ENCODE peak calls at places on chromosomes 13 and 19, in four cellular contexts. G is left ventricle myocardium inferior, H is cardiac fibroblast, M is RWPE1. X is an unnamed sample.
A peak's percentile ranks its signal among the peaks of the same experiment; 100 is the strongest.

GRCh38 chr13:78601886-78602560 is 1.3 kb downstream of the POU4F1 start:
- DNase-seq in G (no peak), M (no peak), H (no peak), X (no peak)

GRCh38 chr13:24083722-24084421 is 76.6 kb upstream of the SPATA13 start:
- DNase-seq in G (no peak), H (no peak), M (no peak), X (no peak)

GRCh38 chr13:46016216-46016615 is 36.3 kb downstream of the ZC3H13 start:
- DNase-seq in H (no peak), M (no peak), G (no peak), X (no peak)

GRCh38 chr13:26605845-26606244 is 48.4 kb downstream of the WASF3 start:
- DNase-seq in M (no peak), G (no peak), H (no peak), X (no peak)

GRCh38 chr19:48230555-48231129 is 25.1 kb downstream of the CARD8 start:
- DNase-seq in H (no peak), G (no peak), M (no peak), X (no peak)

GRCh38 chr19:35362261-35363000 is 4.2 kb downstream of the FFAR3 start:
- DNase-seq in G (no peak), M (no peak), H (no peak), X (no peak)

GRCh38 chr19:5308471-5309437 is 31.9 kb downstream of the PTPRS start:
- DNase-seq in G (peak; percentile 42), M (peak; percentile 85), H (peak; percentile 94), X (no peak)

GRCh38 chr13:93476175-93476574 is 249.6 kb downstream of the GPC6 start:
- DNase-seq in M (peak; percentile 20), G (no peak), H (peak; percentile 70), X (no peak)

GRCh38 chr19:14943601-14944000 is 2.3 kb downstream of the OR7C2 start:
- DNase-seq in M (peak; percentile 12), H (no peak), G (no peak), X (no peak)

GRCh38 chr19:49338691-49339363 is 3.6 kb downstream of the CD37 start:
- DNase-seq in H (peak; percentile 50), M (peak; percentile 96), G (peak; percentile 75), X (peak; percentile 88)

GRCh38 chr13:40983269-40983668 is 35.8 kb downstream of the ELF1 start:
- DNase-seq in M (no peak), H (peak; percentile 33), G (no peak), X (no peak)

GRCh38 chr13:111153977-111154332 is 38.8 kb downstream of the ARHGEF7 start:
- DNase-seq in H (no peak), G (peak; percentile 49), M (peak; percentile 38), X (peak; percentile 44)

GRCh38 chr19:6359517-6359916 is 1.8 kb upstream of the CLPP start:
- DNase-seq in H (no peak), G (no peak), M (no peak), X (no peak)

GRCh38 chr19:1814391-1814790 is 2.3 kb upstream of the ATP8B3 start:
- DNase-seq in H (no peak), G (no peak), M (no peak), X (no peak)

GRCh38 chr19:50358483-50359431 is 6.7 kb downstream of the NAPSA start:
- DNase-seq in G (peak; percentile 74), M (peak; percentile 79), H (peak; percentile 61), X (no peak)

GRCh38 chr13:52010890-52011689 is at the start of gene ATP7B:
- DNase-seq in M (peak; percentile 17), G (no peak), H (no peak), X (peak; percentile 28)

GRCh38 chr13:95801825-95802224 is 124.9 kb downstream of the DNAJC3 start:
- DNase-seq in G (no peak), H (no peak), M (no peak), X (no peak)

GRCh38 chr13:48066310-48066989 is 28.5 kb downstream of the MED4 start:
- DNase-seq in M (peak; percentile 67), G (no peak), H (peak; percentile 2), X (no peak)

GRCh38 chr19:1896508-1896907 is 8.7 kb upstream of the ADAT3 start:
- DNase-seq in H (no peak), G (no peak), M (no peak), X (no peak)

GRCh38 chr19:55830656-55831055 is 1.1 kb downstream of the NLRP11 start:
- DNase-seq in M (no peak), G (no peak), H (no peak), X (no peak)

GRCh38 chr19:46689358-46689757 is 27.6 kb downstream of the PRKD2 start:
- DNase-seq in M (no peak), H (no peak), G (no peak), X (no peak)

GRCh38 chr19:15307169-15307568 is 25.2 kb downstream of the BRD4 start:
- DNase-seq in M (no peak), G (no peak), H (no peak), X (no peak)

GRCh38 chr19:4208385-4209094 is 20.8 kb upstream of the EBI3 start:
- DNase-seq in G (no peak), M (no peak), H (peak; percentile 28), X (no peak)
- TF ChIP-seq CTCF in G (peak; percentile 42), M (no peak), H (peak; percentile 72), X (peak; percentile 58)

GRCh38 chr19:53365134-53365898 is at the start of gene ZNF525:
- DNase-seq in M (peak; percentile 91), G (peak; percentile 89), H (peak; percentile 80), X (peak; percentile 93)
- TF ChIP-seq CTCF in M (no peak), G (peak; percentile 46), H (no peak), X (peak; percentile 47)

GRCh38 chr19:52296400-52296772 is 583 bp upstream of the ZNF480 start:
- DNase-seq in G (no peak), H (no peak), M (no peak), X (no peak)

GRCh38 chr19:52297601-52298358 is 811 bp downstream of the ZNF480 start:
- DNase-seq in G (no peak), M (no peak), H (no peak), X (no peak)

GRCh38 chr19:52291781-52292180 is 5.2 kb upstream of the ZNF480 start:
- DNase-seq in H (no peak), G (no peak), M (no peak), X (no peak)

DNA sequence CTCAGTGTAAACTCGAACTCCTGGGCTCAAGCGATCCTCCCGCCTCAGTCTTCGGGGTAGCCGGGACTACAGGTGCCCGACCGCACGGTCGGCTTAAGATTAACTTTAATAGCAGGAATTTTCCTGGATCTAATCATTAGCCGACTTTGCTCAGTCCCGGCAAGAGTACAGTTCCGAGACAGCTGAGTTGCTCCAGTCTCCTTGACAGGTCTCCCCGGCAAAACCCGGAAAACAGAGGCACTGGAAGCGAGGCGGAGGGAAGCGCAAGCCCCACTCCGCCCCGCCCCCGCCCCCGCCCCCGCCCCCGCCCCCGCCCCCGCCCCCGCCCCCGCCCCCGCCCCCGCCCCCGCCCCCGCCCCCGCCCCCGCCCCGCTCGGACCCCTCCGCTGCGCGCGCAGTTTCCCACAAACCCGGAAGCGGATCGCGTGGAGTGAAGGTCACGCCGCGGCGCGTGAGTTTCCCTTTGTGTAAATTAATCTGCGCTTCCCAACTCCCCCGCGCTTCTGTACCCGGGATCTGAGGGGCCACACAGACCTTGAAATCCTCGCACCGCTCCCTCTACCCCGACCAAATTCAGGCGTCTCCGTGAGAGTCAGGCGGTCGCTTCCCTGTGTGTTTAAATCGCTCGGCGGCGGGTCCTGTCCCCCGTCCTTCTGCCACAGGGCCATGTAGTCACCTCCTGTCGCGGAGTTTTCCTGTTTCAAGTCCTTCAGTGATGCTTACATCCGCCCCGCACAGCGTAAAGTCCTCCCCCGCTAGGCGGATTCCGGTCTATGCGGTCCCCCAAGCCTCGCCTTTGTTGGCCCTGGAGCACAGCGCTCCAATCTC is at the start of gene ZNF480:
- DNase-seq in G (peak; percentile 88), M (peak; percentile 65), H (peak; percentile 83), X (peak; percentile 59)
- TF ChIP-seq CTCF in G (no peak), M (no peak), H (no peak), X (peak; percentile 13)

DNA sequence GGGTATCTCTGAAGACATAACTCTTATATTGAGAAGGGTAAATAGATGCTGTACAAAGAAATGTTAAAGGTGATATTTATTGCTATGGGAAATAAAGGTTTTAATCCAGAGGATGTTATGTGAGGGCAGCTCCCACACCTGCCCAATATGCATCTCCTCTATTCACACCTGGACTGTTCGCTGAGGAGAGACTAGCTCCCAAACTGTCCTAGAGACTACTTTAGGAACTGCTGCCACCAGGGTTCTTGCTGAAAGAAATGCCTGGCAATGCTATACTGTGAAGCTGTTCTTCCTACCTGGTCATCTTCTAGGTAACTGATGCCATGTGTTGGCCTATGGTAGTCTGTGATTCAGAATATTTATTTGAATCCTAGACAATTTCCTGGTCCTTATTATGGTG is 1421.5 kb upstream of the SPRY2 start:
- DNase-seq in H (no peak), G (no peak), M (no peak), X (no peak)
- TF ChIP-seq CTCF in H (no peak), G (no peak), M (no peak), X (no peak)

GRCh38 chr19:8485561-8486371 is 16.7 kb downstream of the PRAM1 start:
- DNase-seq in M (no peak), G (no peak), H (no peak), X (no peak)
- TF ChIP-seq CTCF in M (no peak), G (no peak), H (no peak), X (no peak)

DNA sequence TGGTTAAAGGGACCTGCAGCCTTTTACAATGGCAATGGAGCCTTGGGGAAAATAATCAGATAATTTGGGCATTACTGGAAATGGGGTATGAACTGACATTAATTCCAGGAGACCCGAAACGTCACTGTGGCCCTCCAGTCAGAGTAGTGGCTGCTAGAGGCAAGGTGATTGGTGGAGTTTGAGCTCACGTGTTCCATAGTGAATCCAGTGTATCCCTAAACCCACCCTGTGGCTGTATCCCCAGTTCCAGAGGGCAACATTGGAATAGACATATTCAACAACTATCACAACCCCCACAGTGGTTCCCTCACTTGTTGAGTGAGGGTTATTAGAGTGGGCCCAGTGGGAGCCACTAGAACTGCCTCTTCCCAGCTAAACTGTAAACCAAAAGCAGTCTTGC is 3.3 kb upstream of the LILRA2 start:
- DNase-seq in H (no peak), M (no peak), G (no peak), X (no peak)
- TF ChIP-seq CTCF in H (no peak), M (no peak), G (no peak), X (no peak)

DNA sequence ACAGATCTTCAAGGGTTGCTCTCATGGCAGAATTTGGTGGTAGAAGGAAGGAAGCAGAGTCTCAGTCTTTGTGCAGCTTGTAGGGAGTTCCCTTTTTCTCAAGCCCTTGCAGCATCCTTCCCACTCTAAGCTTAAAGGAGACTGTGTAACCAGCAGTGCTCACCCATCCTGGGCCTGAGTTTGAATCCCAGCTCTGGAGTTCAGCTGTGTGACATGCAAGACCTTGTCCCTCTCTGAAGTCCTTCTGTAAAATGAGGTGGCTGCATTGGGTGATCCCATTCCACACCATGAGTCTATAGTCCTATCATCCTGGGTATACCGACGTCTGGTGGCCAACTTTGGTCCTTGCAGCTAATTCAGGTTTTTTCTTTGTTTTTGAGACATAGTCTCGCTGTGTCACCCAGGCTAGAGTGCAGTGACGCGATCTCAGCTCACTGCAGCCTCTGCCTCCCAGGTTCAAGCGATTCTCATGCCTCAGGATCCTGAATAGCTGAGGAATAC is 9.8 kb downstream of the SIGLEC10 start:
- DNase-seq in H (peak; percentile 44), M (peak; percentile 39), G (no peak), X (no peak)
- TF ChIP-seq CTCF in H (peak; percentile 66), M (no peak), G (peak; percentile 41), X (peak; percentile 58)

GRCh38 chr19:18771328-18772242 is 19.5 kb downstream of the COMP start:
- DNase-seq in H (no peak), M (no peak), G (no peak), X (no peak)
- TF ChIP-seq CTCF in H (peak; percentile 15), M (no peak), G (no peak), X (peak; percentile 46)

GRCh38 chr13:63044617-63045016 is 1629.0 kb upstream of the PCDH20 start:
- DNase-seq in H (no peak), G (no peak), M (no peak), X (no peak)

GRCh38 chr13:63050287-63050686 is 1634.6 kb upstream of the PCDH20 start:
- DNase-seq in G (no peak), M (no peak), H (no peak), X (no peak)

GRCh38 chr13:63048648-63049047 is 1633.0 kb upstream of the PCDH20 start:
- DNase-seq in H (no peak), G (no peak), M (no peak), X (no peak)
- TF ChIP-seq CTCF in H (no peak), G (no peak), M (no peak), X (peak; percentile 28)